ENCODE peak calls at places on chromosomes 12 and 14, in six cellular contexts. One of them, this sample, is unnamed.

GRCh38 chr12:26113853-26114719 is 10.8 kb downstream of the BHLHE41 start:
- DNase-seq in heart left ventricle: peak; percentile 96
- DNase-seq in IMR-90: peak; percentile 82
- DNase-seq in thoracic aorta: peak; percentile 85
- DNase-seq in astrocyte: peak; percentile 79
- DNase-seq in CD8-positive, alpha-beta memory T cell: peak; percentile 35
- DNase-seq in this sample: peak; percentile 96

GRCh38 chr12:26319511-26319910 is 124.1 kb downstream of the SSPN start:
- DNase-seq in heart left ventricle: peak; percentile 55
- DNase-seq in IMR-90: peak; percentile 94
- DNase-seq in thoracic aorta: no peak
- DNase-seq in astrocyte: peak; percentile 95
- DNase-seq in CD8-positive, alpha-beta memory T cell: no peak
- DNase-seq in this sample: no peak

GRCh38 chr14:77099425-77100167 is 1.5 kb downstream of the CIPC start:
- DNase-seq in heart left ventricle: no peak
- DNase-seq in IMR-90: peak; percentile 78
- DNase-seq in thoracic aorta: no peak
- DNase-seq in astrocyte: peak; percentile 58
- DNase-seq in CD8-positive, alpha-beta memory T cell: no peak
- DNase-seq in this sample: no peak

GRCh38 chr12:2970744-2971143 is 11.5 kb downstream of the TEAD4 start:
- DNase-seq in heart left ventricle: no peak
- DNase-seq in IMR-90: no peak
- DNase-seq in thoracic aorta: no peak
- DNase-seq in astrocyte: no peak
- DNase-seq in CD8-positive, alpha-beta memory T cell: no peak
- DNase-seq in this sample: no peak

GRCh38 chr12:89474615-89475014 is 50.0 kb downstream of the GALNT4 start:
- DNase-seq in heart left ventricle: no peak
- DNase-seq in IMR-90: no peak
- DNase-seq in thoracic aorta: no peak
- DNase-seq in astrocyte: no peak
- DNase-seq in CD8-positive, alpha-beta memory T cell: no peak
- DNase-seq in this sample: no peak

GRCh38 chr12:7150841-7151240 is 20.7 kb downstream of the CLSTN3 start:
- DNase-seq in heart left ventricle: no peak
- DNase-seq in IMR-90: no peak
- DNase-seq in thoracic aorta: no peak
- DNase-seq in astrocyte: no peak
- DNase-seq in CD8-positive, alpha-beta memory T cell: no peak
- DNase-seq in this sample: no peak

GRCh38 chr14:51035611-51036192 is 59.2 kb downstream of the TRIM9 start:
- DNase-seq in heart left ventricle: no peak
- DNase-seq in IMR-90: no peak
- DNase-seq in thoracic aorta: no peak
- DNase-seq in astrocyte: no peak
- DNase-seq in CD8-positive, alpha-beta memory T cell: no peak
- DNase-seq in this sample: no peak

GRCh38 chr14:92481386-92481785 is 32.2 kb upstream of the RIN3 start:
- DNase-seq in heart left ventricle: peak; percentile 14
- DNase-seq in IMR-90: peak; percentile 64
- DNase-seq in thoracic aorta: no peak
- DNase-seq in astrocyte: peak; percentile 61
- DNase-seq in CD8-positive, alpha-beta memory T cell: no peak
- DNase-seq in this sample: no peak

GRCh38 chr14:24876009-24876690 is 173.8 kb downstream of the STXBP6 start:
- DNase-seq in heart left ventricle: peak; percentile 24
- DNase-seq in IMR-90: no peak
- DNase-seq in thoracic aorta: no peak
- DNase-seq in astrocyte: no peak
- DNase-seq in CD8-positive, alpha-beta memory T cell: no peak
- DNase-seq in this sample: no peak

GRCh38 chr14:100658514-100658886 is 68.2 kb upstream of the DLK1 start:
- DNase-seq in heart left ventricle: no peak
- DNase-seq in IMR-90: no peak
- DNase-seq in thoracic aorta: no peak
- DNase-seq in astrocyte: no peak
- DNase-seq in CD8-positive, alpha-beta memory T cell: no peak
- DNase-seq in this sample: no peak

GRCh38 chr12:48192861-48193260 is 9.4 kb downstream of the CCDC184 start:
- DNase-seq in heart left ventricle: no peak
- DNase-seq in IMR-90: no peak
- DNase-seq in thoracic aorta: no peak
- DNase-seq in astrocyte: no peak
- DNase-seq in CD8-positive, alpha-beta memory T cell: no peak
- DNase-seq in this sample: no peak
- H3K4me3 ChIP-seq in heart left ventricle: no peak overlapping the region
- H3K4me3 ChIP-seq in IMR-90: no peak overlapping the region
- H3K4me3 ChIP-seq in thoracic aorta: no peak overlapping the region
- H3K4me3 ChIP-seq in astrocyte: no peak overlapping the region
- H3K4me3 ChIP-seq in CD8-positive, alpha-beta memory T cell: no peak overlapping the region
- H3K4me3 ChIP-seq in this sample: no peak overlapping the region

GRCh38 chr12:65494537-65494936 is 216.1 kb downstream of the MSRB3 start:
- DNase-seq in heart left ventricle: no peak
- DNase-seq in IMR-90: no peak
- DNase-seq in thoracic aorta: no peak
- DNase-seq in astrocyte: no peak
- DNase-seq in CD8-positive, alpha-beta memory T cell: no peak
- DNase-seq in this sample: no peak

GRCh38 chr12:65495233-65495632 is 216.8 kb downstream of the MSRB3 start:
- DNase-seq in heart left ventricle: no peak
- DNase-seq in IMR-90: peak; percentile 88
- DNase-seq in thoracic aorta: no peak
- DNase-seq in astrocyte: peak; percentile 87
- DNase-seq in CD8-positive, alpha-beta memory T cell: no peak
- DNase-seq in this sample: no peak

GRCh38 chr12:65493893-65494205 is 215.4 kb downstream of the MSRB3 start:
- DNase-seq in heart left ventricle: no peak
- DNase-seq in IMR-90: no peak
- DNase-seq in thoracic aorta: no peak
- DNase-seq in astrocyte: no peak
- DNase-seq in CD8-positive, alpha-beta memory T cell: no peak
- DNase-seq in this sample: no peak

GRCh38 chr12:65490193-65490592 is 211.7 kb downstream of the MSRB3 start:
- DNase-seq in heart left ventricle: no peak
- DNase-seq in IMR-90: no peak
- DNase-seq in thoracic aorta: no peak
- DNase-seq in astrocyte: peak; percentile 49
- DNase-seq in CD8-positive, alpha-beta memory T cell: no peak
- DNase-seq in this sample: no peak

GRCh38 chr12:65492997-65493892 is 214.8 kb downstream of the MSRB3 start:
- DNase-seq in heart left ventricle: no peak
- DNase-seq in IMR-90: no peak
- DNase-seq in thoracic aorta: no peak
- DNase-seq in astrocyte: peak; percentile 46
- DNase-seq in CD8-positive, alpha-beta memory T cell: no peak
- DNase-seq in this sample: no peak
- H3K27ac ChIP-seq in heart left ventricle: no peak overlapping the region
- H3K27ac ChIP-seq in IMR-90: no peak overlapping the region
- H3K27ac ChIP-seq in thoracic aorta: no peak overlapping the region
- H3K27ac ChIP-seq in astrocyte: no peak overlapping the region
- H3K27ac ChIP-seq in CD8-positive, alpha-beta memory T cell: no peak overlapping the region
- H3K27ac ChIP-seq in this sample: no peak overlapping the region

DNA sequence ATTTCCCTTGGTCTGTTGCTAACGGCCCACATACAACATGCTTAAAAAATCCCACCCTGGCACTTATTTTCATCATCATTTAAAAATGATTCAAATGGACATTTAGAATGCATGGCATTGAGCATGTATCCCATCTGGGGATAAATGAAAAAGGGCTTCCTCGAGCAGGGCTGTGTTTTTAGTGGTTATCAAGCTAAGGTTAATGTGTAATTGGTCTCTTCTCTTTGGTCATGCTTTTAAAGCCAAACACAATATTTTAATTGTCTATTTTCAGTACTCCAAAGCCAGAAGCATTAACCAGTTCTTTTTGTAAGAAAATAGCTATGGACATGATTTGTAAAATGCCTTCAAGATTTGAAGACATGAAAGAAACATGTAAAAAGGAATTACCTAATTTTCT is 1.9 kb upstream of the TRHDE start:
- DNase-seq in heart left ventricle: no peak
- DNase-seq in IMR-90: no peak
- DNase-seq in thoracic aorta: no peak
- DNase-seq in astrocyte: no peak
- DNase-seq in CD8-positive, alpha-beta memory T cell: no peak
- DNase-seq in this sample: no peak
- H3K4me3 ChIP-seq in heart left ventricle: no peak overlapping the region
- H3K4me3 ChIP-seq in IMR-90: peak overlapping the region; percentile 92
- H3K4me3 ChIP-seq in thoracic aorta: peak overlapping the region; percentile 82
- H3K4me3 ChIP-seq in astrocyte: peak overlapping the region; percentile 94
- H3K4me3 ChIP-seq in CD8-positive, alpha-beta memory T cell: no peak overlapping the region
- H3K4me3 ChIP-seq in this sample: no peak overlapping the region

DNA sequence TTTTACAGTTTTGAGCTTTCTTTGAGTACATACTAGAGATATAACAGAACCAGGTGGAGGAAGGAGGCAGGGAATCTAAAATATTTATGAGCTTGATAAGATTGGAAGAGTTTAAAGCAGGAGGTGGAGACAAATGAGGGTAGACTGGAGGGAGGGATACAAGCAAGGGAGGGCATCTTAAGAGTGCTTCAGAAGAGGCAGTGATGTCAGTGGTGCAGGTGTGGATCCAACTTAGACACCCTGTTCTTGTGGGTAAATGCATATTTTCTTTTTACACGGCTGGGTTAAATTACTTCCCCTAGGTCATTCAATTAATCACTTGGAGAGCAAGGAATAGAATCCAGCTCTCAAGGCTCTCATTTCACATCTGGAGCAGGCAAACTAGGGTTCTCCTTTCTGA is 146.1 kb upstream of the LRIG3 start:
- DNase-seq in heart left ventricle: no peak
- DNase-seq in IMR-90: no peak
- DNase-seq in thoracic aorta: no peak
- DNase-seq in astrocyte: peak; percentile 91
- DNase-seq in CD8-positive, alpha-beta memory T cell: no peak
- DNase-seq in this sample: no peak
- H3K27ac ChIP-seq in heart left ventricle: no peak overlapping the region
- H3K27ac ChIP-seq in IMR-90: no peak overlapping the region
- H3K27ac ChIP-seq in thoracic aorta: no peak overlapping the region
- H3K27ac ChIP-seq in astrocyte: peak overlapping the region; percentile 74
- H3K27ac ChIP-seq in CD8-positive, alpha-beta memory T cell: no peak overlapping the region
- H3K27ac ChIP-seq in this sample: no peak overlapping the region